ENCODE peak calls at places on chromosomes 13 and 19, in six cellular contexts. J, Y, O, U, D and W are unnamed samples.

GRCh38 chr13:21616880-21617279 is 12.9 kb upstream of the MICU2 start:
- DNase-seq in J (no peak), Y (no peak), O (no peak), U (no peak), D (no peak), W (no peak)

GRCh38 chr13:50511877-50512332 is 331.6 kb downstream of the DLEU7 start:
- DNase-seq in J (no peak), Y (no peak), O (no peak), U (no peak), D (peak; percentile 12), W (no peak)

GRCh38 chr13:48233886-48234488 is 981 bp downstream of the ITM2B start:
- DNase-seq in J (no peak), Y (no peak), O (no peak), U (no peak), D (peak; percentile 30), W (no peak)

GRCh38 chr19:18660051-18660910 is 23.2 kb upstream of the CRTC1 start:
- DNase-seq in J (peak; percentile 58), Y (no peak), O (peak; percentile 68), U (no peak), D (no peak), W (peak; percentile 89)

GRCh38 chr19:58261968-58262921 is 16.5 kb upstream of the ZNF8 start:
- DNase-seq in J (no peak), Y (no peak), O (peak; percentile 48), U (no peak), D (no peak), W (no peak)

GRCh38 chr19:33638167-33639033 is 16.6 kb downstream of the CHST8 start:
- DNase-seq in J (no peak), Y (no peak), O (no peak), U (no peak), D (no peak), W (no peak)

GRCh38 chr13:114056205-114057013 is 76.0 kb downstream of the RASA3 start:
- DNase-seq in J (no peak), Y (no peak), O (no peak), U (no peak), D (no peak), W (no peak)

GRCh38 chr19:15123900-15124299 is 16.7 kb downstream of the SYDE1 start:
- DNase-seq in J (no peak), Y (peak; percentile 83), O (no peak), U (peak; percentile 67), D (no peak), W (no peak)

GRCh38 chr19:58572026-58572817 is 913 bp downstream of the MZF1 start:
- DNase-seq in J (peak; percentile 20), Y (no peak), O (no peak), U (no peak), D (no peak), W (no peak)

GRCh38 chr19:7883796-7884570 is 4.3 kb upstream of the LRRC8E start:
- DNase-seq in J (no peak), Y (no peak), O (no peak), U (no peak), D (no peak), W (no peak)

GRCh38 chr13:70339738-70340137 is 231.5 kb upstream of the KLHL1 start:
- DNase-seq in J (no peak), Y (peak; percentile 28), O (peak; percentile 32), U (peak; percentile 47), D (no peak), W (no peak)

GRCh38 chr13:46058268-46058667 is 5.7 kb upstream of the ZC3H13 start:
- DNase-seq in J (no peak), Y (no peak), O (no peak), U (no peak), D (no peak), W (no peak)

GRCh38 chr13:26571518-26571917 is 14.0 kb downstream of the WASF3 start:
- DNase-seq in J (no peak), Y (no peak), O (no peak), U (no peak), D (no peak), W (no peak)

GRCh38 chr13:87942204-87942603 is 271.0 kb downstream of the SLITRK5 start:
- DNase-seq in J (no peak), Y (no peak), O (no peak), U (no peak), D (no peak), W (no peak)

GRCh38 chr13:102089177-102089576 is 312.7 kb downstream of the FGF14 start:
- DNase-seq in J (no peak), Y (no peak), O (no peak), U (no peak), D (no peak), W (no peak)

GRCh38 chr13:105083986-105084385 is 1451.5 kb downstream of the EFNB2 start:
- DNase-seq in J (no peak), Y (no peak), O (no peak), U (no peak), D (no peak), W (no peak)

GRCh38 chr13:63041640-63042414 is 1626.2 kb upstream of the PCDH20 start:
- DNase-seq in J (no peak), Y (no peak), O (no peak), U (no peak), D (no peak), W (no peak)

GRCh38 chr13:43293008-43293407 is 269.6 kb downstream of the DNAJC15 start:
- DNase-seq in J (no peak), Y (no peak), O (no peak), U (no peak), D (no peak), W (no peak)
- TF ChIP-seq POLR2A in J (no peak), Y (no peak), O (no peak), U (no peak), D (no peak), W (no peak)

DNA sequence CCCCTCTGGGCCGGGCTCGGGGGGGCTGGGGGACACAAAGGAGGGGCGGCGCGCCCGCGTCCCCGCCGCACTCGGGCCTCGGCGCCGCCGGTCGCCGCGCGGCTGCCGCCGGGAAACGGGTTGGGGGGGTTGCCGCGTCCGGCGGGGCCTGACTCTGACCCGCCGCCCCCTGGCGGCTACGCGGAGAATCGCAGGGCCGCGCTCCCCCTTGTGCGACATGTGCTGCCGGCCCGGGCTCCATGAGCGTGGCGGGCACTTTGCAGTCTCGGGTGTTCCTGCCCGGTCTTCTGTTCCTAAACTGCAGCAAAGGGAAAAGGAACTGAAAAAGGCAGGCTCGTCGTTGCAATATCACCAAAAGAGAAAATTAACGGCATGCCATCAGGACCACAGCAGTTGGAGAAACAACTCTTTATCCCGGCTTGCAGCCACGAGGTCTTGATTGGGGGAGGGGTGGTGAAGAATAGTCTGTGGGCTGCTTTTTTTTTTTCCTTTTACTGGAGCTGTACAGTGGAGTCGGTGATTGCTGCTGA is 1.5 kb downstream of the MIR17HG start:
- DNase-seq in J (peak; percentile 95), Y (peak; percentile 95), O (peak; percentile 84), U (peak; percentile 93), D (peak; percentile 43), W (peak; percentile 94)
- TF ChIP-seq CTCF in J (peak; percentile 100), Y (peak; percentile 94), O (peak; percentile 50), U (peak; percentile 99), D (peak; percentile 97), W (peak; percentile 99)

DNA sequence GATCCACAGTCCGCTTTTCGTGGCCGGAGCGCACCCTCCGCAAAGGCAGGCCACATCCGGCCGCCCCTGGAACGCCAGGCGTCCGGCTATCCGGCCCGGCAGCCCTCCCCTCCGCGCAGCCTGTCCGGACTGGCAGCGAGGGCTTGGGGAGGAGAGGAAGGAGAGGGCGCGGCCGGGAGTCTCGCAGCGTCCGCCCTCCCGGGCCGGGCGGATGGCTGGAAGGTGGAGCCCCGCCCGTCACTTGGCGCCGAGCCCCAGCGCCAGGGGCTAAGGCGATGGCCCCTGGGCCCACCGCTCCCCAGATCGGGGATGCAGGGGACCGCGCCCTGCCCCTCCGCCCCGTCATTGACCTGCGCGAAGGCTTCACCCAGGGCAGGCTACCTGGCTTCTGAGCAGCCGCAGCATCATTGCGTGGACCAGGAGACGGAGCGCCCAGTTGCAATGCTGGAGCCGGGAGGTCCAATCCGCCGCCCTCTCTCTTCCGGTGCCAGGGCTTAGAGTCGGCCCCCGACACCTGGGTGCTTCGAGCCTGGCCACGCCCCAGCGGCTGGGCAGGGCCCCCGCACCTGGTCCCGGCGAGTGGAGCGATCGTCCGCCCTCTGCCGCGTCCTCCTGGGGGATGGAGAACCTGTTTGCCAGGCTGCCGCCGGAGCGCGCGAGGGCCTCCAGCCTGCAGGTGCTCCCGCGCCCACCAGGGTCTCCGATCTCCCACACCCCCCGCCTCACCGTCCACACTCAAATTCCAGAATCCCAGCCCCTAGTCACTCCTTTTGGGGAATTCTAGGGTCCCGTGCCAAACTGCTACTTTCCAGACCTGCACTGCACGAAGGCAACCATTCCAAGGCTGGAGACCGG is at the start of gene FUT1:
- DNase-seq in J (no peak), Y (peak; percentile 95), O (no peak), U (peak; percentile 94), D (no peak), W (peak; percentile 92)
- TF ChIP-seq POLR2A in J (no peak), Y (peak; percentile 68), O (peak; percentile 7), U (peak; percentile 84), D (no peak), W (no peak)

DNA sequence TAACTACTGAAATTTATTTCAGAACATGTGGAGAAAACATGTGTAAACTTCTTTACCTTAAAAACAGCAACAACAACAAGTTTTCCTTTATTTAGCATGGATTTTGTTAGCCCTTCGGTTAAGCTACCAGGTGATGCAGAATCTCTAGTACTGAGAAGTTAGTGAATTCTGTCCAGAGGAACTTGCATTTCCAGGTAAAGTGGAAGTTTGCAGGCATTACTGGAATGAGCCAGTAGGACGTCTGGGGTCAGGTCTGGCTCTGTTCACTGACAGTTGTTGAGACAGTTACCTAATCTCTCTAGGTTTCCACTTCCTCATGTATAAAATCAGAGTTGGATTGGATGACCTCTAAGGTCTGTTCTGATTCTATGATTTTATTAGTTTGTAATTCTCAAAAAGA is 244.3 kb downstream of the OLFM4 start:
- DNase-seq in J (no peak), Y (no peak), O (no peak), U (no peak), D (no peak), W (no peak)
- TF ChIP-seq CTCF in J (no peak), Y (no peak), O (no peak), U (no peak), D (no peak), W (no peak)

GRCh38 chr13:112010714-112011113 is 56.2 kb upstream of the SOX1 start:
- DNase-seq in J (no peak), Y (no peak), O (no peak), U (no peak), D (no peak), W (no peak)

GRCh38 chr13:112014857-112015256 is 52.1 kb upstream of the SOX1 start:
- DNase-seq in J (no peak), Y (no peak), O (no peak), U (no peak), D (no peak), W (no peak)

GRCh38 chr13:112012004-112012704 is 54.8 kb upstream of the SOX1 start:
- DNase-seq in J (no peak), Y (peak; percentile 49), O (no peak), U (no peak), D (no peak), W (peak; percentile 85)

GRCh38 chr13:112012705-112013085 is 54.3 kb upstream of the SOX1 start:
- DNase-seq in J (no peak), Y (no peak), O (no peak), U (no peak), D (no peak), W (peak; percentile 38)

DNA sequence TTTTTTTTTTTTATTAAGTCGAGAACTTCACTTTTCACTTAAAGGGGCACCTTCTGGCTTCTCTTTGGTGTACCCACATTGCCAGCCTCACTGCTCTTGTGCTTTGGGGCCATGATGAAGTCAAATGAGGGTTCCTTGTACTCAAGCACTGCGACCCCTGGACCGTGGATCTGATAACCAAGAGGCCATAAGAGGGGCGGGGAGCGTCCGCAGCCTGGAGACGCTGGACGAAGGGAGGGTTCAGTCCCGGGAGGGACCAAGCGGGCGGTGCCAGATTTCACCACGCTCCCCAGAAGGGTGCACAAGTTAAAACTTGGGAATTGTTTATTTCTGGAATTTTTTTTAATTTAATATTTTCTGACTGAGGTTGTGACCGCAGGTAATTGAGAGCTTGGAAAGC is 53.3 kb upstream of the SOX1 start:
- DNase-seq in J (no peak), Y (no peak), O (no peak), U (no peak), D (no peak), W (no peak)
- TF ChIP-seq POLR2A in J (no peak), Y (no peak), O (no peak), U (no peak), D (no peak), W (no peak)